ENCODE peak calls at places on chromosomes 12 and 14, in eight cellular contexts. J is caudate nucleus; Y is CD4-positive, alpha-beta T cell; S is tibial artery; R is effector memory CD4-positive, alpha-beta T cell; E is stomach; O is endothelial cell of umbilical vein; C is right lobe of liver. G is an unnamed sample.

GRCh38 chr14:94536836-94537235 is 24.4 kb upstream of the SERPINA4 start:
- DNase-seq in J (no peak), Y (no peak), S (no peak), R (no peak), E (no peak), O (no peak), C (no peak), G (no peak)

GRCh38 chr14:73991097-73991496 is 28.0 kb downstream of the ENTPD5 start:
- DNase-seq in J (no peak), Y (no peak), S (no peak), R (no peak), E (no peak), O (no peak), C (no peak), G (no peak)

GRCh38 chr12:109734219-109735000 is 20.8 kb downstream of the FAM222A start:
- DNase-seq in J (no peak), Y (no peak), S (peak), R (no peak), E (peak), O (no peak), C (no peak), G (no peak)

GRCh38 chr12:29398495-29398894 is 17.5 kb upstream of the ERGIC2 start:
- DNase-seq in J (no peak), Y (no peak), S (no peak), R (no peak), E (no peak), O (no peak), C (no peak), G (no peak)

GRCh38 chr14:101030586-101030985 is 127.1 kb upstream of the RTL1 start:
- DNase-seq in J (no peak), Y (no peak), S (no peak), R (no peak), E (no peak), O (no peak), C (peak), G (no peak)

GRCh38 chr14:104706733-104707628 is 17.0 kb upstream of the ADSS1 start:
- DNase-seq in J (no peak), Y (no peak), S (no peak), R (no peak), E (no peak), O (no peak), C (no peak), G (no peak)

GRCh38 chr12:82299617-82300016 is 58.6 kb downstream of the CCDC59 start:
- DNase-seq in J (no peak), Y (no peak), S (no peak), R (no peak), E (no peak), O (no peak), C (no peak), G (no peak)

GRCh38 chr12:108916336-108916735 is 36.4 kb downstream of the DAO start:
- DNase-seq in J (no peak), Y (no peak), S (no peak), R (no peak), E (no peak), O (no peak), C (no peak), G (no peak)

GRCh38 chr14:89308232-89308959 is 108.6 kb downstream of the FOXN3 start:
- DNase-seq in J (no peak), Y (no peak), S (no peak), R (no peak), E (no peak), O (no peak), C (no peak), G (no peak)

GRCh38 chr12:3116106-3116898 is 39.1 kb downstream of the TSPAN9 start:
- DNase-seq in J (no peak), Y (no peak), S (no peak), R (no peak), E (no peak), O (peak), C (no peak), G (no peak)

GRCh38 chr12:53749986-53750811 is 1.6 kb downstream of the CISTR start:
- DNase-seq in J (no peak), Y (no peak), S (no peak), R (no peak), E (no peak), O (no peak), C (no peak), G (no peak)

GRCh38 chr12:19186722-19187661 is 57.5 kb downstream of the PLEKHA5 start:
- DNase-seq in J (no peak), Y (no peak), S (no peak), R (no peak), E (no peak), O (peak), C (no peak), G (no peak)

GRCh38 chr14:105292810-105293711 is 7.7 kb downstream of the BRF1 start:
- DNase-seq in J (no peak), Y (no peak), S (no peak), R (no peak), E (no peak), O (peak), C (no peak), G (no peak)

GRCh38 chr12:109744991-109745942 is 31.6 kb downstream of the FAM222A start:
- DNase-seq in J (no peak), Y (no peak), S (peak), R (no peak), E (peak), O (no peak), C (no peak), G (no peak)

GRCh38 chr12:8594072-8594471 is 18.6 kb downstream of the AICDA start:
- DNase-seq in J (no peak), Y (no peak), S (no peak), R (no peak), E (no peak), O (no peak), C (no peak), G (no peak)

GRCh38 chr14:72350215-72350614 is 418.0 kb downstream of the RGS6 start:
- DNase-seq in J (no peak), Y (no peak), S (no peak), R (no peak), E (no peak), O (no peak), C (no peak), G (no peak)

GRCh38 chr14:77682158-77682553 is 25.7 kb downstream of the ALKBH1 start:
- DNase-seq in J (no peak), Y (no peak), S (no peak), R (no peak), E (no peak), O (no peak), C (no peak), G (no peak)

GRCh38 chr12:50039151-50039835 is 14.0 kb upstream of the RACGAP1 start:
- DNase-seq in J (peak), Y (peak), S (peak), R (peak), E (peak), O (peak), C (peak), G (no peak)

GRCh38 chr12:65229441-65229840 is 49.0 kb upstream of the MSRB3 start:
- DNase-seq in J (no peak), Y (no peak), S (no peak), R (no peak), E (no peak), O (peak), C (no peak), G (no peak)

GRCh38 chr12:110583137-110584059 is at the start of gene PPTC7:
- DNase-seq in J (peak), Y (peak), S (peak), R (peak), E (peak), O (peak), C (peak), G (peak)

GRCh38 chr12:15005064-15005463 is 32.2 kb downstream of the PDE6H start:
- DNase-seq in J (no peak), Y (no peak), S (no peak), R (no peak), E (no peak), O (no peak), C (no peak), G (no peak)

GRCh38 chr12:90543841-90544240 is 411.1 kb downstream of the CCER1 start:
- DNase-seq in J (no peak), Y (no peak), S (no peak), R (no peak), E (no peak), O (peak), C (no peak), G (no peak)

GRCh38 chr14:89589400-89590128 is 172.5 kb upstream of the FOXN3 start:
- DNase-seq in J (no peak), Y (no peak), S (no peak), R (no peak), E (no peak), O (no peak), C (no peak), G (no peak)

GRCh38 chr12:17079251-17079909 is 473.4 kb upstream of the LMO3 start:
- DNase-seq in J (no peak), Y (no peak), S (no peak), R (no peak), E (no peak), O (no peak), C (no peak), G (no peak)

GRCh38 chr12:132622437-132623071 is 4.0 kb downstream of the P2RX2 start:
- DNase-seq in J (peak), Y (no peak), S (no peak), R (no peak), E (no peak), O (no peak), C (no peak), G (no peak)

GRCh38 chr12:132621657-132622435 is 3.3 kb downstream of the P2RX2 start:
- DNase-seq in J (no peak), Y (no peak), S (no peak), R (no peak), E (no peak), O (no peak), C (no peak), G (no peak)

GRCh38 chr12:132624910-132625630 is 6.5 kb downstream of the P2RX2 start:
- DNase-seq in J (no peak), Y (no peak), S (no peak), R (no peak), E (no peak), O (no peak), C (no peak), G (no peak)

GRCh38 chr12:132624186-132624855 is 5.7 kb downstream of the P2RX2 start:
- DNase-seq in J (no peak), Y (no peak), S (no peak), R (no peak), E (no peak), O (no peak), C (no peak), G (no peak)

GRCh38 chr12:132623072-132623869 is 4.7 kb downstream of the P2RX2 start:
- DNase-seq in J (no peak), Y (no peak), S (no peak), R (no peak), E (no peak), O (no peak), C (no peak), G (no peak)
- H3K27ac ChIP-seq in J (no peak), Y (no peak), S (no peak), R (no peak), E (no peak), O (no peak), C (no peak), G (no peak)

DNA sequence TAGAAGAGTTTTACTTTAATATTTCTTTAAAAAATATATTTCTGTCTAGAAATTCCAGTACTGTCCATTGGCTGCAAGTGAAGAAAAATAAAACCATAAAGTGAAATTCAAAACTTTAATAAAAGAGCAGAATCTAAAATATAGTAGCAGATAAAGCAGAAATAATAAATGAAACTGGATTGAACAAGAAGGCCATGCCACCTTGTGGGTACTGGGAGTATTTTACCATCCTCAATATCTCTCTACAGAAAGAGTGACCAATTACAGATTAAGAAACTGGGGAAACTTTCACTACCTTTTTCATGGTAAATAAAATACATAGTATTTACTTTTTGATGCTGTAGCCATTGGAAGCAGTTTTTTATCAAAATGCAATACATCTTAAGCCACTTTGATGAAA is 220.5 kb downstream of the BCAT1 start:
- DNase-seq in J (no peak), Y (no peak), S (no peak), R (no peak), E (no peak), O (peak), C (no peak), G (no peak)
- H3K27ac ChIP-seq in J (no peak), Y (no peak), S (no peak), R (no peak), E (no peak), O (no peak), C (no peak), G (no peak)

GRCh38 chr12:11812558-11813421 is 163.3 kb downstream of the ETV6 start:
- DNase-seq in J (no peak), Y (peak), S (peak), R (no peak), E (no peak), O (peak), C (peak), G (no peak)

GRCh38 chr12:11810160-11810559 is 160.7 kb downstream of the ETV6 start:
- DNase-seq in J (no peak), Y (no peak), S (no peak), R (no peak), E (no peak), O (no peak), C (no peak), G (no peak)

GRCh38 chr12:11814362-11814761 is 164.9 kb downstream of the ETV6 start:
- DNase-seq in J (no peak), Y (no peak), S (no peak), R (no peak), E (no peak), O (peak), C (no peak), G (no peak)

GRCh38 chr12:11813422-11813813 is 163.9 kb downstream of the ETV6 start:
- DNase-seq in J (no peak), Y (no peak), S (no peak), R (no peak), E (no peak), O (peak), C (no peak), G (no peak)

DNA sequence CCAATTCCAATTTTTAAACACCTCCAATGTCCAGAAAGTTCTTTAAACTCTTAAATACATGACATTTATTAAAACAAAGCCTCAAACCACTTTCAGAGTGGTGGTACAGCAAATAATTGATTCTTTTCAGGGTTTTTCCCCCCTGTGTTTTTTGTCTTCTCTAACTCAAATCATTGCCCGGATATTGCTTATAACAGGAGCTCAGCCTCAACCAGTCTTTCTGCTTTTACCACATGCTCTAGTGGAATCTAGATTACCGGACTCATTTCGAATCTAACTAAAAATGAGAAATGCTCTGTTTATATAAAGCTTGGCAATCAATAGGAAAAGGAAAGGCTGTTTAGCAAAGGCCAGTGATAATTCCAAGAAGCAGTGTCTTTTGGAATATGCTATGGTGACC is 161.5 kb downstream of the ETV6 start:
- DNase-seq in J (no peak), Y (no peak), S (no peak), R (no peak), E (no peak), O (peak), C (no peak), G (no peak)
- H3K27ac ChIP-seq in J (no peak), Y (no peak), S (no peak), R (no peak), E (no peak), O (no peak), C (no peak), G (no peak)

GRCh38 chr14:51004352-51004800 is 60.1 kb upstream of the PYGL start:
- DNase-seq in J (no peak), Y (no peak), S (no peak), R (no peak), E (no peak), O (no peak), C (peak), G (no peak)
- H3K27ac ChIP-seq in J (peak), Y (no peak), S (no peak), R (no peak), E (no peak), O (no peak), C (peak), G (no peak)

DNA sequence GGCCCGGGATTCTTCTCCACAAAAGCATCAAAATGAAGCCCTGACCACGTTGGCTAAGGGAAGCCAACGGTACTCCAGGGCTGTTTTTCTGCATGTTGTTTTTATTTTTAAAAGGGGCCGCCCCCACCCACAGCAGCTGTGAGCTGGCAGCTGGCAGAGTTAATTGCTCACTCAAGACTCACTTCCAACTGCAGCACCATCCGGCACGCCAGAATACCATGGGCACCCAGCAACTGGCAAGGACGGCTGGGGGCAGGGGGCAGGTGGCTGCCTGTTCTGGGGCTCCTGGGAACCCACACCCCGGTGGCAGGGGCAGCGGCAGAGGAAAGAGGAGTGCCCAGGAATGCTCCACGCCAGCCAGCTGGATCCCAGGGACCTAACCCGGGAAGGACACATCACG is 44.3 kb downstream of the NCOR2 start:
- DNase-seq in J (no peak), Y (no peak), S (no peak), R (no peak), E (no peak), O (peak), C (no peak), G (peak)
- H3K27ac ChIP-seq in J (peak), Y (no peak), S (peak), R (no peak), E (no peak), O (no peak), C (no peak), G (peak)

DNA sequence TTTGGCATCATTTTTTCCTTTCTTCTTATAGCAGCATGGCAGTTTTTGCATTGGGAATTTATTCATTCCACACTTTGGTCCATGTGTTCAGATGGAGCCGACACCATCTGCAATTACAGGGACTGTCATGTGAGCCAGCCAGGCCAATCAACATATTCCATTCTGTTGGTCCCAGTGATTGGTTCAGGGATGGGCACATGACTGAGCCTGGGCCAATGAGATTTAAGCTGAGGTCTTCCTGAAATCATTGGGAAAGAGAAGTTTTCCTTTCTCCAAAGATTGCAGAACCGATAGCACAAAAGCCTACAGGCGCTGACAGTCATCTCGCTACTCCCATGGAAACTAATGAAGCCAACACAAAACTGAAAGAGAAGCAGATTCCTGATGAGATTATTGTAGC is 841.5 kb upstream of the TMEM132C start:
- DNase-seq in J (no peak), Y (no peak), S (no peak), R (no peak), E (no peak), O (no peak), C (no peak), G (no peak)
- H3K27ac ChIP-seq in J (no peak), Y (no peak), S (no peak), R (no peak), E (no peak), O (no peak), C (no peak), G (no peak)

GRCh38 chr14:102757646-102758045 is 19.6 kb upstream of the TRAF3 start:
- DNase-seq in J (no peak), Y (no peak), S (no peak), R (no peak), E (no peak), O (no peak), C (no peak), G (no peak)

GRCh38 chr14:102760485-102761193 is 16.6 kb upstream of the TRAF3 start:
- DNase-seq in J (no peak), Y (no peak), S (no peak), R (no peak), E (no peak), O (no peak), C (no peak), G (no peak)

GRCh38 chr14:102761206-102761605 is 16.0 kb upstream of the TRAF3 start:
- DNase-seq in J (no peak), Y (no peak), S (no peak), R (no peak), E (no peak), O (no peak), C (no peak), G (no peak)

GRCh38 chr14:102758087-102758486 is 19.2 kb upstream of the TRAF3 start:
- DNase-seq in J (no peak), Y (no peak), S (no peak), R (no peak), E (no peak), O (no peak), C (no peak), G (no peak)

DNA sequence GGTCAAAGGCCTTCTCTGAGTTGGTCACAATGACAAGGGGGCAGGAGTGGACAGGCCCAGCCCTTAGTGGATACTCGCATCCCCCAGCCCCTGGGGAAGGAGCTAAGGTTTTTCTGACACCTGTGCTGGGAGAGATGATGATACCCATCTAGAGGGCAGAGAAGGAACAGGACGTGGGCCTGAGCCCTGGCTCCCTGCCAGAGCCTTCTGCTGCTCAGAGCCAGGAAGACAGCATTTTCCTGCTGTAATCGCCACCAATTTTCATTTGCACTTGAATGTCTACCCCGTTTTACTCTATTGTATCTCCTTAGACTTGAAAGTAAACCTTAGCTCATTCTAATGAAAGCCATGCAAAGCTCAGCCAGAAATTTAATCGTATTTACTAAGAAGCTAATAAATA is 17.8 kb upstream of the TRAF3 start:
- DNase-seq in J (no peak), Y (no peak), S (no peak), R (no peak), E (no peak), O (peak), C (no peak), G (no peak)
- H3K27ac ChIP-seq in J (no peak), Y (no peak), S (no peak), R (no peak), E (no peak), O (no peak), C (no peak), G (no peak)